ENCODE peak calls at places on chromosomes 2 and 18, in five cellular contexts. C is AG04450, U is neuronal stem cell, T is small intestine, R is vagina. X is an unnamed sample.

GRCh38 chr2:8986327-8986976 is 17.0 kb downstream of the MBOAT2 start:
- DNase-seq in C (no peak), U (no peak), T (peak), R (no peak), X (no peak)

GRCh38 chr18:47560693-47561092 is 309.2 kb upstream of the SKOR2 start:
- DNase-seq in C (no peak), U (no peak), T (no peak), R (no peak), X (no peak)

GRCh38 chr2:147174824-147175254 is 670.0 kb upstream of the ACVR2A start:
- DNase-seq in C (no peak), U (no peak), T (peak), R (no peak), X (no peak)

GRCh38 chr2:44550571-44550970 is 188.8 kb downstream of the CAMKMT start:
- DNase-seq in C (no peak), U (no peak), T (no peak), R (no peak), X (no peak)

GRCh38 chr2:189281151-189281550 is 101.6 kb upstream of the COL5A2 start:
- DNase-seq in C (no peak), U (no peak), T (no peak), R (no peak), X (no peak)

GRCh38 chr18:79566841-79567370 is 112.7 kb upstream of the CTDP1 start:
- DNase-seq in C (no peak), U (no peak), T (no peak), R (no peak), X (peak)

GRCh38 chr2:171309727-171310265 is 124.0 kb downstream of the METTL8 start:
- DNase-seq in C (no peak), U (no peak), T (no peak), R (no peak), X (no peak)

GRCh38 chr2:26526105-26526504 is 48.2 kb upstream of the OTOF start:
- DNase-seq in C (no peak), U (no peak), T (no peak), R (no peak), X (no peak)

GRCh38 chr2:45009928-45010705 is 865 bp upstream of the SIX2 start:
- DNase-seq in C (no peak), U (no peak), T (no peak), R (no peak), X (peak)

GRCh38 chr2:37855283-37856041 is 69.6 kb upstream of the RMDN2 start:
- DNase-seq in C (no peak), U (no peak), T (no peak), R (no peak), X (no peak)

GRCh38 chr2:100584811-100585210 is 22.0 kb downstream of the PDCL3 start:
- DNase-seq in C (no peak), U (no peak), T (peak), R (no peak), X (no peak)

GRCh38 chr2:25257032-25257455 is 84.7 kb downstream of the DNMT3A start:
- DNase-seq in C (peak), U (no peak), T (no peak), R (no peak), X (no peak)

GRCh38 chr18:23067236-23067635 is 68.0 kb upstream of the CABLES1 start:
- DNase-seq in C (no peak), U (no peak), T (no peak), R (no peak), X (no peak)

GRCh38 chr2:25806941-25807340 is 71.3 kb downstream of the ASXL2 start:
- DNase-seq in C (no peak), U (no peak), T (no peak), R (no peak), X (no peak)

GRCh38 chr2:147384659-147385058 is 460.2 kb upstream of the ACVR2A start:
- DNase-seq in C (no peak), U (no peak), T (no peak), R (no peak), X (no peak)

GRCh38 chr2:10132596-10132995 is 10.1 kb downstream of the RRM2 start:
- DNase-seq in C (no peak), U (no peak), T (no peak), R (no peak), X (no peak)

GRCh38 chr2:47076586-47077441 is 78.3 kb downstream of the STPG4 start:
- DNase-seq in C (peak), U (no peak), T (peak), R (no peak), X (no peak)

GRCh38 chr18:70781860-70782453 is 493.1 kb downstream of the SOCS6 start:
- DNase-seq in C (peak), U (peak), T (peak), R (no peak), X (peak)

DNA sequence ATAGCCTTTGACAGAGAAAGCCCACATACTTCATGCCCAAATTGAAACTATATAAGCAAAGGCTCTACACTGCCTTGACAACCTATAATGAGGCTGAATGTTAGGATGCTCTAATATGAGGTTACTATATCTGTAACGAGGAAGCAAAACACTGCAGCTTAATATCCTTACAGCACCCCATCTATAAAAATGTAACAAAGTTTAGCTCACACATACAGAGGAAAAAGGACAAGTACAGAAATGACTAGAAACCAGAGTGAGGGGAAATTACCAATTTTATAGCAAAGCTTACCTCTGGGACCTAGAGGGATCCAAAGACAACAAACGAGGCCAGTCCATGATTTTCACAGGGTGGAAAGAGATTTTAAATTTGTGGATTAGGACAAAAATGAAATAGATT is 138.5 kb downstream of the COL4A4 start:
- DNase-seq in C (no peak), U (no peak), T (no peak), R (no peak), X (no peak)
- H3K27ac ChIP-seq in C (no peak), U (no peak), T (no peak), R (no peak), X (no peak)

GRCh38 chr2:86488561-86489250 is 47.5 kb downstream of the KDM3A start:
- DNase-seq in C (no peak), U (no peak), T (no peak), R (no peak), X (no peak)

GRCh38 chr2:86492057-86492456 is 50.9 kb downstream of the KDM3A start:
- DNase-seq in C (no peak), U (no peak), T (peak), R (no peak), X (no peak)

GRCh38 chr2:86490245-86490644 is 49.1 kb downstream of the KDM3A start:
- DNase-seq in C (no peak), U (no peak), T (no peak), R (no peak), X (no peak)

GRCh38 chr2:86489542-86489941 is 48.4 kb downstream of the KDM3A start:
- DNase-seq in C (no peak), U (no peak), T (no peak), R (no peak), X (no peak)

GRCh38 chr2:86491088-86491487 is 49.9 kb downstream of the KDM3A start:
- DNase-seq in C (no peak), U (no peak), T (no peak), R (no peak), X (no peak)
- H3K27ac ChIP-seq in C (no peak), U (no peak), T (no peak), R (no peak), X (no peak)

GRCh38 chr2:1911811-1912210 is 167.5 kb upstream of the PXDN start:
- DNase-seq in C (no peak), U (no peak), T (no peak), R (peak), X (no peak)

GRCh38 chr2:1910562-1911256 is 166.4 kb upstream of the PXDN start:
- DNase-seq in C (no peak), U (no peak), T (peak), R (peak), X (no peak)

GRCh38 chr2:1915196-1915595 is 170.9 kb upstream of the PXDN start:
- DNase-seq in C (no peak), U (no peak), T (no peak), R (no peak), X (no peak)

GRCh38 chr2:1914541-1915165 is 170.3 kb upstream of the PXDN start:
- DNase-seq in C (no peak), U (no peak), T (no peak), R (peak), X (no peak)

GRCh38 chr2:1912771-1913170 is 168.5 kb upstream of the PXDN start:
- DNase-seq in C (no peak), U (no peak), T (no peak), R (peak), X (no peak)
- H3K27ac ChIP-seq in C (no peak), U (no peak), T (no peak), R (no peak), X (no peak)

GRCh38 chr2:200750323-200750910 is 61.3 kb upstream of the BZW1 start:
- DNase-seq in C (no peak), U (no peak), T (no peak), R (no peak), X (no peak)
- H3K27ac ChIP-seq in C (no peak), U (no peak), T (no peak), R (no peak), X (no peak)